ENCODE peak calls at places on chromosomes 13 and 19, in seven cellular contexts. V is Peyer's patch; R is stomach; K is breast epithelium; W is lung; Y is psoas muscle; U is effector memory CD4-positive, alpha-beta T cell. M is an unnamed sample. For H3K27me3 and H3K4me1, the result is how much of the 10 kb centered on the place peaks cover.

GRCh38 chr13:32530841-32531253 is 7.7 kb downstream of the N4BP2L2 start:
- DNase-seq in V (no peak), R (no peak), K (no peak), W (no peak), Y (no peak), U (no peak), M (peak)

GRCh38 chr13:40388617-40389016 is 277.8 kb downstream of the FOXO1 start:
- DNase-seq in V (peak), R (peak), K (peak), W (no peak), Y (no peak), U (peak), M (no peak)

GRCh38 chr19:12884926-12885748 is 1.9 kb downstream of the KLF1 start:
- DNase-seq in V (peak), R (peak), K (peak), W (peak), Y (peak), U (peak), M (peak)

GRCh38 chr13:21176982-21177284 is 475 bp downstream of the MRPL57 start:
- DNase-seq in V (no peak), R (no peak), K (no peak), W (no peak), Y (no peak), U (no peak), M (no peak)

GRCh38 chr19:33677745-33678426 is 56.1 kb downstream of the CHST8 start:
- DNase-seq in V (no peak), R (peak), K (no peak), W (no peak), Y (no peak), U (no peak), M (no peak)

GRCh38 chr13:27281420-27281819 is 10.8 kb downstream of the RASL11A start:
- DNase-seq in V (no peak), R (no peak), K (no peak), W (no peak), Y (no peak), U (no peak), M (no peak)

GRCh38 chr19:57850553-57851017 is 926 bp downstream of the ZNF587 start:
- DNase-seq in V (no peak), R (peak), K (no peak), W (no peak), Y (no peak), U (no peak), M (no peak)

GRCh38 chr13:80336335-80336734 is 4.6 kb downstream of the SPRY2 start:
- DNase-seq in V (no peak), R (no peak), K (no peak), W (no peak), Y (no peak), U (no peak), M (no peak)

GRCh38 chr19:46748325-46749109 is 2.3 kb upstream of the STRN4 start:
- DNase-seq in V (peak), R (peak), K (no peak), W (peak), Y (peak), U (peak), M (peak)

GRCh38 chr13:102913924-102914628 is 68.2 kb downstream of the ERCC5 start:
- DNase-seq in V (no peak), R (peak), K (peak), W (no peak), Y (no peak), U (no peak), M (peak)

GRCh38 chr13:45564108-45564507 is 51.4 kb downstream of the ERICH6B start:
- DNase-seq in V (no peak), R (no peak), K (no peak), W (peak), Y (no peak), U (no peak), M (no peak)

GRCh38 chr13:30340367-30341184 is 33.2 kb upstream of the KATNAL1 start:
- DNase-seq in V (no peak), R (no peak), K (peak), W (peak), Y (peak), U (no peak), M (peak)

GRCh38 chr19:38385804-38386257 is 2.0 kb downstream of the GGN start:
- DNase-seq in V (no peak), R (no peak), K (no peak), W (no peak), Y (no peak), U (no peak), M (no peak)

GRCh38 chr13:33017410-33017929 is 1.2 kb downstream of the KL start:
- DNase-seq in V (no peak), R (peak), K (no peak), W (no peak), Y (peak), U (no peak), M (peak)

GRCh38 chr13:77810430-77810829 is 108.2 kb downstream of the EDNRB start:
- DNase-seq in V (no peak), R (no peak), K (no peak), W (no peak), Y (no peak), U (no peak), M (no peak)

DNA sequence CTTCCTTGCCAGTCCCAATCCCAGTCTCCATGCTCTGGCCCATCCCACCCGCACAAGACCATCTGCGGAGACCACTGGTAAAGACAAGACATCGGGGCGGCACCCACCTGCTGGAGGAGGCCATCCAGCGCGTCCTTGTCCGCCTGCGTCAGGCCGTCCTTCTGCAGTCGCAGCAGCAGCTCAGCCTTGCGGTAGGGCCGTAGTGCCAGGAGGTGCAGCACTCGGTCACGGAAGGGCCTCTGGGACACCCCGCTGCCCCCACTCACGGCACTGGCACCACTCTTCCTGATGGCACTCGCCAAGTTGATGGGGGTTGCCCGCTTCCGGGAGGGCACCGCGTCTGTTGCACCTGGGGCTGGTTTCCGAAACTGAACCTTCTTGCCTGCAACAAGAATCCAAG is 23.5 kb upstream of the ISYNA1 start:
- DNase-seq in V (no peak), R (no peak), K (no peak), W (no peak), Y (no peak), U (no peak), M (no peak)
- H3K27me3 ChIP-seq in V (under half), R (under half), K (under half), W (under half), Y (under half), U (under half), M (under half)

GRCh38 chr19:3518231-3518630 is 12.1 kb downstream of the FZR1 start:
- DNase-seq in V (no peak), R (no peak), K (no peak), W (no peak), Y (no peak), U (no peak), M (no peak)

GRCh38 chr19:3518669-3519068 is 12.6 kb downstream of the FZR1 start:
- DNase-seq in V (no peak), R (no peak), K (no peak), W (no peak), Y (no peak), U (no peak), M (no peak)

GRCh38 chr19:3517638-3518037 is 11.5 kb downstream of the FZR1 start:
- DNase-seq in V (no peak), R (no peak), K (no peak), W (no peak), Y (no peak), U (no peak), M (no peak)

GRCh38 chr19:3520166-3521103 is 14.3 kb downstream of the FZR1 start:
- DNase-seq in V (no peak), R (no peak), K (peak), W (no peak), Y (no peak), U (no peak), M (no peak)

GRCh38 chr19:3519126-3519525 is 13.0 kb downstream of the FZR1 start:
- DNase-seq in V (no peak), R (no peak), K (no peak), W (no peak), Y (no peak), U (no peak), M (no peak)
- H3K4me1 ChIP-seq in V (under half), R (under half), K (under half), W (under half), Y (under half), U (under half), M (under half)

DNA sequence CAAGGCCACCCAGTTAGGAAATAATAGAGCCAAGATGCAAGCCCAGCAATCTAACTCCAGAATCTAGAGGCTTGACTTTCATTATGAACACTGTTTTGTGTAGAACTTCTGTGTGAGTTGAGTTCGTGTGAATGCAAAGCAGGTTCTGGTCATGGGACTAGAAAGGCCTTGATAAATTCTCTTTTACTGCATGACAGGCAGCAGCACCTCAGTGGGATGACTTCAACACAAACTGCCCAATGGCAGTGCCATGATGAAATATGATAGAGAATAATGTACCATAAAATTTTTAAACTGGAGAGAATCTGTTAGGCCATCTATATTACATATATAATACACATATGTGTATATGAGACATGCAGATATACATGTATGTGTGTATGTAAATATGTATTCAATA is 214.5 kb downstream of the KLF5 start:
- DNase-seq in V (no peak), R (no peak), K (no peak), W (no peak), Y (no peak), U (no peak), M (no peak)
- H3K27ac ChIP-seq in V (no peak), R (no peak), K (no peak), W (no peak), Y (no peak), U (no peak), M (no peak)

DNA sequence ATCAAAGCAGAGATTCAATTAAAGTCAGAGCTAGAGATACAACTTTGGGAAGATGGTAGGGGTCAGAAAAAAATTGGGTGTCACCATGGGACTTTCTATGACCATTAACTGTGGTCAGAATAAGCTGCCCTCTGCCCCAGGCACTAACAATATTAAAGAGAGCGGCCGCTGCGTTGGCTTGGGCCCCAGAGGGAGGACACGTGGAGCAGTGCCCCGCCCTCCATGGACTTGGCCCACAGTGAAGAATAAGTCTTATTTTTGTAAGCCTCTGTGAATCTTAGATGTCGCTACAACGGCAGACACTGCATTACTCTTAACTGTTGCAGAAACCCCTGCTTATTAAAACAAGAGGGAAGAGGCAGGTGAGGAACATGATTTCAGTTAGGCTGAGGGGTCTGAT is 172.7 kb downstream of the UQCRFS1 start:
- DNase-seq in V (no peak), R (no peak), K (no peak), W (no peak), Y (peak), U (no peak), M (peak)
- H3K27me3 ChIP-seq in V (under half), R (under half), K (under half), W (under half), Y (under half), U (under half), M (under half)

DNA sequence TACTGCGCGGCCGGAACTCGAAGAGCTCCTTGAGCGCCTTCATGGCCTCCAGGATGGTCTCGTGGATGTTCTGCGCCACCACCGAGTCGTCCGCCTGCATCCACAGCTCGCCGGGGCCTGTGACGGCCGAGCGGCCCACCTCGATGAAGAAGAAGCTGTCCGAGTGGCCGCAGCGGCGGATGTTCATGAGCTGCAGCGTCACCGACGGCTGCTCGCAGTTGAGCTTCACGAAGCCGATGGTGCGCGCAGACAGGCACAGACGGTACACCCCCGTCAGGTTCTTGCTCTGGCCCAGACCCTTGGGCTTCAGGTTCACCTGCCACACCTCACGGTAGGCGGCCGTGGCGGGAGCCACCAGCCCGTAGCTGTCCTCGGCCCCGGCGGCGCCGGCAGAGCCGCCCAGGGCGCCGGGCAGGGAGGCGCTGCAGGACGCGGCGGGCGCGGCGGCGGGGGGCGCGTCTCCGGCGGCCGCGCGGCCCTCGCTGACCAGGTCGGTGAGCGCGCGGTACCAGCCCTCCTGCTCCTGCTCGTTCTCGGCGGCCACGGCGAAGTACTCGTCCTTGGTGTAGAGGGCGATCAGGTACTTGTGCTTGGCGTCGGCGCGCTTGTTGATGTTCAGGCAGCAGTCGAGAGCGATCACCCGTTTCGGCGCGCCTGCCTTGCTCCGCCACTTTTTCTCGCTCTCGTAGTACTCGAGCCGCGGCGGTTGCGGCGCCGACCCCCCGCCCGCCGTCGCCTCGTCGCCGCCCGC is 1.1 kb downstream of the IRS2 start:
- DNase-seq in V (no peak), R (peak), K (peak), W (peak), Y (peak), U (no peak), M (peak)
- H3K4me1 ChIP-seq in V (under half), R (under half), K (under half), W (under half), Y (under half), U (under half), M (under half)

GRCh38 chr19:19074172-19074905 is 10.5 kb downstream of the SLC25A42 start:
- DNase-seq in V (no peak), R (no peak), K (no peak), W (no peak), Y (no peak), U (no peak), M (no peak)
- H3K27ac ChIP-seq in V (no peak), R (no peak), K (no peak), W (no peak), Y (no peak), U (no peak), M (no peak)